ENCODE peak calls at places on chromosome 9, in ten cellular contexts. One of them, this sample, is unnamed.

GRCh38 chr9:129451089-129451656 is 169.7 kb downstream of the C9orf50 start:
- DNase-seq in AG04450: no peak
- DNase-seq in HFFc6: peak; percentile 39
- DNase-seq in dorsolateral prefrontal cortex: no peak
- DNase-seq in uterus: no peak
- DNase-seq in cardiac muscle cell: no peak
- DNase-seq in fibroblast of the aortic adventitia: peak; percentile 37
- DNase-seq in gastrocnemius medialis: no peak
- DNase-seq in mammary epithelial cell: no peak
- DNase-seq in WERI-Rb-1: no peak
- DNase-seq in this sample: no peak

GRCh38 chr9:136403915-136404800 is 4.2 kb upstream of the SNAPC4 start:
- DNase-seq in AG04450: no peak
- DNase-seq in HFFc6: no peak
- DNase-seq in dorsolateral prefrontal cortex: no peak
- DNase-seq in uterus: no peak
- DNase-seq in cardiac muscle cell: no peak
- DNase-seq in fibroblast of the aortic adventitia: no peak
- DNase-seq in gastrocnemius medialis: no peak
- DNase-seq in mammary epithelial cell: no peak
- DNase-seq in WERI-Rb-1: no peak
- DNase-seq in this sample: no peak

GRCh38 chr9:13939129-13939528 is 374.8 kb downstream of the NFIB start:
- DNase-seq in AG04450: peak; percentile 59
- DNase-seq in HFFc6: peak; percentile 55
- DNase-seq in dorsolateral prefrontal cortex: no peak
- DNase-seq in uterus: no peak
- DNase-seq in cardiac muscle cell: peak; percentile 37
- DNase-seq in fibroblast of the aortic adventitia: peak; percentile 98
- DNase-seq in gastrocnemius medialis: no peak
- DNase-seq in mammary epithelial cell: peak; percentile 86
- DNase-seq in WERI-Rb-1: no peak
- DNase-seq in this sample: peak; percentile 63

GRCh38 chr9:3549243-3549642 is 23.4 kb upstream of the RFX3 start:
- DNase-seq in AG04450: no peak
- DNase-seq in HFFc6: no peak
- DNase-seq in dorsolateral prefrontal cortex: no peak
- DNase-seq in uterus: no peak
- DNase-seq in cardiac muscle cell: no peak
- DNase-seq in fibroblast of the aortic adventitia: no peak
- DNase-seq in gastrocnemius medialis: no peak
- DNase-seq in mammary epithelial cell: no peak
- DNase-seq in WERI-Rb-1: no peak
- DNase-seq in this sample: no peak

GRCh38 chr9:131227112-131228058 is 48.9 kb downstream of the FAM78A start:
- DNase-seq in AG04450: no peak
- DNase-seq in HFFc6: no peak
- DNase-seq in dorsolateral prefrontal cortex: no peak
- DNase-seq in uterus: no peak
- DNase-seq in cardiac muscle cell: peak; percentile 27
- DNase-seq in fibroblast of the aortic adventitia: no peak
- DNase-seq in gastrocnemius medialis: no peak
- DNase-seq in mammary epithelial cell: no peak
- DNase-seq in WERI-Rb-1: no peak
- DNase-seq in this sample: no peak

GRCh38 chr9:138022756-138023393 is 145.3 kb downstream of the CACNA1B start:
- DNase-seq in AG04450: no peak
- DNase-seq in HFFc6: no peak
- DNase-seq in dorsolateral prefrontal cortex: no peak
- DNase-seq in uterus: no peak
- DNase-seq in cardiac muscle cell: no peak
- DNase-seq in fibroblast of the aortic adventitia: no peak
- DNase-seq in gastrocnemius medialis: no peak
- DNase-seq in mammary epithelial cell: peak; percentile 9
- DNase-seq in WERI-Rb-1: no peak
- DNase-seq in this sample: no peak

GRCh38 chr9:33082538-33083326 is 6.3 kb upstream of the SMU1 start:
- DNase-seq in AG04450: no peak
- DNase-seq in HFFc6: no peak
- DNase-seq in dorsolateral prefrontal cortex: no peak
- DNase-seq in uterus: no peak
- DNase-seq in cardiac muscle cell: no peak
- DNase-seq in fibroblast of the aortic adventitia: no peak
- DNase-seq in gastrocnemius medialis: no peak
- DNase-seq in mammary epithelial cell: peak; percentile 37
- DNase-seq in WERI-Rb-1: no peak
- DNase-seq in this sample: no peak

GRCh38 chr9:16709936-16710335 is 160.5 kb downstream of the BNC2 start:
- DNase-seq in AG04450: no peak
- DNase-seq in HFFc6: no peak
- DNase-seq in dorsolateral prefrontal cortex: no peak
- DNase-seq in uterus: no peak
- DNase-seq in cardiac muscle cell: no peak
- DNase-seq in fibroblast of the aortic adventitia: no peak
- DNase-seq in gastrocnemius medialis: no peak
- DNase-seq in mammary epithelial cell: no peak
- DNase-seq in WERI-Rb-1: no peak
- DNase-seq in this sample: no peak

DNA sequence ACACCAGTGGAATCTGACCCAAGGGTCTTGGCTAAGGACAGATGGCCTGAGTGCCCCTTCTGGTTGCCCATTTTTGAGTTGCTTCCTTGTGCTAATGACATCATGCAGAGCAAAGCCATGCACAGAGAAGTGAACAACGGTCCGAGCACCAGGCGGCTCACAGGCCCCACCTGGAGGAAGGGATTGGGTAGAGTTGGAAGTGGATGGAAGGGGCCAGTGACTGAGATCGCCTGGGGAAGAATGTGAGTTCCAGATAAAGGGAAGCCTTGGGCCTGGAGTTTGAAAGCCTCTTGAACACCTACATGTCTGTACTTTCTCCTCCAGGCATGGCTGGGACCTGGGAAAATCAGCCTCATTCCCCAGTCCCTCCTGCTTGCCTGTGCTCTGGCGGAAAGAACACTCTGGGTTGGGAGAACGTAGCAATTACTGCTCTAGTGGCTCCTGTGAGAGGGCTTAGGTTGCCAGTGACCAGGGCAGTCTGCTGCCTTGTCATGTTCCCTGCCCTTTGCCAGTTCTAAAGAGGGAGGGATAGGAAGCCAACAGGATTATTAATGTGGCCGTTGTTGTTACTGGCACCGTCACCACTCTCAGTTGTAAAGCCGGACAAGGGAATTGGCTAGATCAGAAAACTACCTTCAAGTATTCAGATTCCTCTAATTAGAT is 62.5 kb upstream of the PTPN3 start:
- DNase-seq in AG04450: no peak
- DNase-seq in HFFc6: no peak
- DNase-seq in dorsolateral prefrontal cortex: no peak
- DNase-seq in uterus: no peak
- DNase-seq in cardiac muscle cell: peak; percentile 26
- DNase-seq in fibroblast of the aortic adventitia: no peak
- DNase-seq in gastrocnemius medialis: peak; percentile 77
- DNase-seq in mammary epithelial cell: no peak
- DNase-seq in WERI-Rb-1: peak; percentile 38
- DNase-seq in this sample: no peak
- TF ChIP-seq CTCF in AG04450: peak; percentile 24
- TF ChIP-seq CTCF in HFFc6: peak; percentile 26
- TF ChIP-seq CTCF in dorsolateral prefrontal cortex: no peak
- TF ChIP-seq CTCF in uterus: no peak
- TF ChIP-seq CTCF in cardiac muscle cell: peak; percentile 7
- TF ChIP-seq CTCF in fibroblast of the aortic adventitia: no peak
- TF ChIP-seq CTCF in gastrocnemius medialis: peak; percentile 24
- TF ChIP-seq CTCF in mammary epithelial cell: peak; percentile 32
- TF ChIP-seq CTCF in WERI-Rb-1: peak; percentile 64
- TF ChIP-seq CTCF in this sample: peak; percentile 45

DNA sequence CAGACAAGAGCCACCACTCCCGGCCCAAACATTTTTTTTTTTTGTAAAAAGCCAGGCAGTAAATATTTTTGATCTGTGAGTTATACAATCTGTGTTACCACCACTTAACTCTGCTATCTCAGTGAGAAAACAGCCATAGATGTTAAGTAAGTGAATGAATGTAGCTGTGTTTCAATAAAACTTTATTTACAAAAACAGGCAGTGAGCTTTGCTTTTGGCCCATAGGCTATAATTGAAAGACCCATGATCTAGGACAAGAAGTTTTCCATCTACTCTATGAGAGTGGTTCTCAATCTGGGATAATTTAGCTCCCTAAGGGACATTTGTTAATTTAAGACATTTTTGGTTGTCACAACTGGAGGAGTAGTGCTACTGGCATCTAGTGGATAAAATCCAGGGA is 91.0 kb downstream of the TMC1 start:
- DNase-seq in AG04450: no peak
- DNase-seq in HFFc6: no peak
- DNase-seq in dorsolateral prefrontal cortex: no peak
- DNase-seq in uterus: no peak
- DNase-seq in cardiac muscle cell: no peak
- DNase-seq in fibroblast of the aortic adventitia: no peak
- DNase-seq in gastrocnemius medialis: no peak
- DNase-seq in mammary epithelial cell: no peak
- DNase-seq in WERI-Rb-1: no peak
- DNase-seq in this sample: no peak
- TF ChIP-seq CTCF in AG04450: peak; percentile 26
- TF ChIP-seq CTCF in HFFc6: peak; percentile 46
- TF ChIP-seq CTCF in dorsolateral prefrontal cortex: no peak
- TF ChIP-seq CTCF in uterus: no peak
- TF ChIP-seq CTCF in cardiac muscle cell: no peak
- TF ChIP-seq CTCF in fibroblast of the aortic adventitia: peak; percentile 2
- TF ChIP-seq CTCF in gastrocnemius medialis: no peak
- TF ChIP-seq CTCF in mammary epithelial cell: no peak
- TF ChIP-seq CTCF in WERI-Rb-1: no peak
- TF ChIP-seq CTCF in this sample: peak; percentile 18

GRCh38 chr9:114722363-114722695 is 40.3 kb upstream of the TEX48 start:
- DNase-seq in AG04450: no peak
- DNase-seq in HFFc6: peak; percentile 60
- DNase-seq in dorsolateral prefrontal cortex: no peak
- DNase-seq in uterus: no peak
- DNase-seq in cardiac muscle cell: no peak
- DNase-seq in fibroblast of the aortic adventitia: no peak
- DNase-seq in gastrocnemius medialis: no peak
- DNase-seq in mammary epithelial cell: no peak
- DNase-seq in WERI-Rb-1: no peak
- DNase-seq in this sample: peak; percentile 42

GRCh38 chr9:114723926-114724325 is 41.9 kb upstream of the TEX48 start:
- DNase-seq in AG04450: peak; percentile 77
- DNase-seq in HFFc6: peak; percentile 55
- DNase-seq in dorsolateral prefrontal cortex: no peak
- DNase-seq in uterus: no peak
- DNase-seq in cardiac muscle cell: no peak
- DNase-seq in fibroblast of the aortic adventitia: peak; percentile 48
- DNase-seq in gastrocnemius medialis: no peak
- DNase-seq in mammary epithelial cell: no peak
- DNase-seq in WERI-Rb-1: no peak
- DNase-seq in this sample: no peak

GRCh38 chr9:114722937-114723620 is 41.1 kb upstream of the TEX48 start:
- DNase-seq in AG04450: no peak
- DNase-seq in HFFc6: no peak
- DNase-seq in dorsolateral prefrontal cortex: no peak
- DNase-seq in uterus: no peak
- DNase-seq in cardiac muscle cell: no peak
- DNase-seq in fibroblast of the aortic adventitia: peak; percentile 29
- DNase-seq in gastrocnemius medialis: no peak
- DNase-seq in mammary epithelial cell: no peak
- DNase-seq in WERI-Rb-1: no peak
- DNase-seq in this sample: no peak

GRCh38 chr9:114720296-114720695 is 38.3 kb upstream of the TEX48 start:
- DNase-seq in AG04450: no peak
- DNase-seq in HFFc6: peak; percentile 24
- DNase-seq in dorsolateral prefrontal cortex: no peak
- DNase-seq in uterus: no peak
- DNase-seq in cardiac muscle cell: no peak
- DNase-seq in fibroblast of the aortic adventitia: peak; percentile 27
- DNase-seq in gastrocnemius medialis: no peak
- DNase-seq in mammary epithelial cell: peak; percentile 51
- DNase-seq in WERI-Rb-1: no peak
- DNase-seq in this sample: no peak

DNA sequence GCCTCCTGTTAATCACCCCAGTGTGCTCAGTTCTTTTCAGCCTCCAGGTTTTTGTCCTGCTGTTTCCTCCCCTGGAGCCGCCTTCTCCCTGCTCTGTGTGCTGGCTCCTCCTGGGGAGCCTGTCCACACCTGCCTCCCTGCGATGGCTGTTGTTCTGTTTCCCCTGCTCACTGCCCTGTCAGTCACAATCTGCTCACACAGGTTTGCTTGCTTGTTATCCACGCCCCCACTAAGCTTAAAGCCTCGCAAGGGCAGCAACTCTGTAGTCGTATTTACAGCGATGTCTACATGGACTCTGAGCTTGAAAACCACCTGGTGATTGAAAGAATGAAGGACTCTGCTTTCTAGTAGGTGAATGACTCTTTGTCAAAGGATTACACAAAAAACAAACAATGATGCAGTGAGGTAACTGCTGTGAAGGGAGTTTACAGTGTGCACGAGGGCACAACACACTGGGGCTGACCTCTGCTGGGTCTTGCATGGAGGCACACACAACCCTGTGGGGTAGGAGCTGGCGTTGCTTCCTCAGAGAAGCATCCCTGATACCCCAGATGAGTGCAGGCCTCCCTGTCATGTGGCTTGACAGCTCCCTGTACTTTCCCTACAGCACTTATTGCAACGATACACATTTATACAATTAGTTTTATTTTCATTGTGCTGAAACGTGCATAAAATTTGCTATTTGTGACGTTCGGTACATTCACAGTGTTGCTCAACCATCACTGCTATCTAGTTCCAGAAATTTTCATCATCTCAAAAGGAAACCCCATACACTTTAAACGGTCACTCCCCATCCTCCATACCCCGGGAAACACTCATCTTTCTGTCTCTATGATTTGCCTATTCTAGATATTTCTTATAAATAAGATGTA is 39.7 kb upstream of the TEX48 start:
- DNase-seq in AG04450: no peak
- DNase-seq in HFFc6: no peak
- DNase-seq in dorsolateral prefrontal cortex: no peak
- DNase-seq in uterus: no peak
- DNase-seq in cardiac muscle cell: no peak
- DNase-seq in fibroblast of the aortic adventitia: peak; percentile 36
- DNase-seq in gastrocnemius medialis: no peak
- DNase-seq in mammary epithelial cell: peak; percentile 86
- DNase-seq in WERI-Rb-1: peak; percentile 61
- DNase-seq in this sample: peak; percentile 76
- TF ChIP-seq CTCF in AG04450: no peak
- TF ChIP-seq CTCF in HFFc6: no peak
- TF ChIP-seq CTCF in dorsolateral prefrontal cortex: no peak
- TF ChIP-seq CTCF in uterus: no peak
- TF ChIP-seq CTCF in cardiac muscle cell: no peak
- TF ChIP-seq CTCF in fibroblast of the aortic adventitia: no peak
- TF ChIP-seq CTCF in gastrocnemius medialis: no peak
- TF ChIP-seq CTCF in mammary epithelial cell: no peak
- TF ChIP-seq CTCF in WERI-Rb-1: no peak
- TF ChIP-seq CTCF in this sample: peak; percentile 35

GRCh38 chr9:4986291-4986690 is 1.2 kb downstream of the JAK2 start:
- DNase-seq in AG04450: no peak
- DNase-seq in HFFc6: no peak
- DNase-seq in dorsolateral prefrontal cortex: no peak
- DNase-seq in uterus: no peak
- DNase-seq in cardiac muscle cell: no peak
- DNase-seq in fibroblast of the aortic adventitia: peak; percentile 46
- DNase-seq in gastrocnemius medialis: no peak
- DNase-seq in mammary epithelial cell: no peak
- DNase-seq in WERI-Rb-1: no peak
- DNase-seq in this sample: no peak

GRCh38 chr9:4984171-4984570 is 901 bp upstream of the JAK2 start:
- DNase-seq in AG04450: no peak
- DNase-seq in HFFc6: peak; percentile 47
- DNase-seq in dorsolateral prefrontal cortex: no peak
- DNase-seq in uterus: no peak
- DNase-seq in cardiac muscle cell: no peak
- DNase-seq in fibroblast of the aortic adventitia: no peak
- DNase-seq in gastrocnemius medialis: no peak
- DNase-seq in mammary epithelial cell: no peak
- DNase-seq in WERI-Rb-1: peak; percentile 54
- DNase-seq in this sample: no peak

GRCh38 chr9:4986783-4987182 is 1.7 kb downstream of the JAK2 start:
- DNase-seq in AG04450: no peak
- DNase-seq in HFFc6: no peak
- DNase-seq in dorsolateral prefrontal cortex: no peak
- DNase-seq in uterus: no peak
- DNase-seq in cardiac muscle cell: no peak
- DNase-seq in fibroblast of the aortic adventitia: no peak
- DNase-seq in gastrocnemius medialis: no peak
- DNase-seq in mammary epithelial cell: no peak
- DNase-seq in WERI-Rb-1: no peak
- DNase-seq in this sample: no peak

GRCh38 chr9:4984571-4985375 is at the start of gene JAK2:
- DNase-seq in AG04450: peak; percentile 79
- DNase-seq in HFFc6: peak; percentile 96
- DNase-seq in dorsolateral prefrontal cortex: peak; percentile 82
- DNase-seq in uterus: peak; percentile 90
- DNase-seq in cardiac muscle cell: peak; percentile 92
- DNase-seq in fibroblast of the aortic adventitia: peak; percentile 91
- DNase-seq in gastrocnemius medialis: peak; percentile 86
- DNase-seq in mammary epithelial cell: peak; percentile 95
- DNase-seq in WERI-Rb-1: peak; percentile 90
- DNase-seq in this sample: peak; percentile 93

GRCh38 chr9:4985376-4986266 is 549 bp downstream of the JAK2 start:
- DNase-seq in AG04450: no peak
- DNase-seq in HFFc6: peak; percentile 28
- DNase-seq in dorsolateral prefrontal cortex: peak; percentile 50
- DNase-seq in uterus: peak; percentile 49
- DNase-seq in cardiac muscle cell: peak; percentile 51
- DNase-seq in fibroblast of the aortic adventitia: peak; percentile 47
- DNase-seq in gastrocnemius medialis: peak; percentile 23
- DNase-seq in mammary epithelial cell: peak; percentile 52
- DNase-seq in WERI-Rb-1: peak; percentile 64
- DNase-seq in this sample: peak; percentile 53
- TF ChIP-seq CTCF in AG04450: no peak
- TF ChIP-seq CTCF in HFFc6: peak; percentile 27
- TF ChIP-seq CTCF in dorsolateral prefrontal cortex: no peak
- TF ChIP-seq CTCF in uterus: no peak
- TF ChIP-seq CTCF in cardiac muscle cell: no peak
- TF ChIP-seq CTCF in fibroblast of the aortic adventitia: no peak
- TF ChIP-seq CTCF in gastrocnemius medialis: no peak
- TF ChIP-seq CTCF in mammary epithelial cell: no peak
- TF ChIP-seq CTCF in WERI-Rb-1: no peak
- TF ChIP-seq CTCF in this sample: no peak